ENCODE peak calls at places on chromosomes 5 and 9, in eight cellular contexts. J is cardiac fibroblast, C is C1 segment of cervical spinal cord, Q is COLO829, V is T-helper 2 cell, F is GDM1, L is A549, K is AG20443. U is an unnamed sample.

GRCh38 chr5:1793966-1794895 is 5.4 kb downstream of the MRPL36 start:
- DNase-seq in J (peak), C (no peak), Q (no peak), V (no peak), F (no peak), L (no peak), K (peak), U (peak)

GRCh38 chr9:99977042-99977792 is 70.8 kb downstream of the STX17 start:
- DNase-seq in J (no peak), C (no peak), Q (no peak), V (no peak), F (no peak), L (no peak), K (no peak), U (no peak)

GRCh38 chr9:100575765-100576368 is 2.0 kb upstream of the CAVIN4 start:
- DNase-seq in J (peak), C (no peak), Q (no peak), V (no peak), F (no peak), L (no peak), K (peak), U (no peak)

GRCh38 chr5:165202144-165202910 is 1696.9 kb downstream of the MAT2B start:
- DNase-seq in J (no peak), C (no peak), Q (no peak), V (no peak), F (no peak), L (no peak), K (no peak), U (no peak)

GRCh38 chr9:93427655-93428379 is 23.7 kb upstream of the FAM120A start:
- DNase-seq in J (no peak), C (no peak), Q (no peak), V (no peak), F (no peak), L (no peak), K (no peak), U (no peak)

GRCh38 chr9:94855919-94856318 is 129.4 kb downstream of the AOPEP start:
- DNase-seq in J (no peak), C (no peak), Q (no peak), V (no peak), F (no peak), L (no peak), K (no peak), U (no peak)

GRCh38 chr5:139263431-139263975 is 30.0 kb upstream of the MATR3 start:
- DNase-seq in J (no peak), C (no peak), Q (no peak), V (no peak), F (no peak), L (no peak), K (no peak), U (no peak)

GRCh38 chr5:139193928-139194327 is 4.2 kb downstream of the SIL1 start:
- DNase-seq in J (peak), C (no peak), Q (no peak), V (no peak), F (no peak), L (no peak), K (no peak), U (no peak)

GRCh38 chr9:100474082-100474949 is 1.4 kb downstream of the TMEFF1 start:
- DNase-seq in J (no peak), C (no peak), Q (no peak), V (no peak), F (no peak), L (no peak), K (no peak), U (no peak)

GRCh38 chr9:134631881-134632280 is 9.7 kb upstream of the COL5A1 start:
- DNase-seq in J (no peak), C (no peak), Q (no peak), V (no peak), F (no peak), L (no peak), K (no peak), U (no peak)

GRCh38 chr9:94867842-94868312 is 141.4 kb downstream of the AOPEP start:
- DNase-seq in J (peak), C (no peak), Q (peak), V (no peak), F (no peak), L (peak), K (peak), U (peak)

GRCh38 chr9:106691629-106692028 is 171.3 kb upstream of the ZNF462 start:
- DNase-seq in J (no peak), C (no peak), Q (no peak), V (no peak), F (no peak), L (no peak), K (no peak), U (no peak)

GRCh38 chr9:90296539-90296938 is 346.1 kb downstream of the DIRAS2 start:
- DNase-seq in J (no peak), C (no peak), Q (no peak), V (no peak), F (no peak), L (no peak), K (no peak), U (no peak)

GRCh38 chr5:33795532-33795931 is 96.3 kb downstream of the ADAMTS12 start:
- DNase-seq in J (no peak), C (no peak), Q (no peak), V (no peak), F (no peak), L (no peak), K (no peak), U (no peak)

GRCh38 chr9:133101356-133102189 is 19.5 kb downstream of the RALGDS start:
- DNase-seq in J (no peak), C (no peak), Q (no peak), V (no peak), F (no peak), L (no peak), K (no peak), U (no peak)

GRCh38 chr9:134340475-134341186 is 14.4 kb downstream of the RXRA start:
- DNase-seq in J (no peak), C (no peak), Q (no peak), V (no peak), F (peak), L (no peak), K (no peak), U (no peak)

GRCh38 chr5:176810084-176810597 is at the start of gene UNC5A:
- DNase-seq in J (peak), C (no peak), Q (no peak), V (peak), F (peak), L (no peak), K (peak), U (no peak)

GRCh38 chr5:94422819-94423218 is 195.6 kb downstream of the KIAA0825 start:
- DNase-seq in J (peak), C (no peak), Q (peak), V (no peak), F (no peak), L (no peak), K (no peak), U (no peak)